ENCODE peak calls at places on chromosome 1, in four cellular contexts. One of them, this sample, is unnamed. For H3K27me3, the result is how much of the 10 kb centered on the place peaks cover.

GRCh38 chr1:147496571-147496970 is 44.7 kb upstream of the BCL9 start:
- DNase-seq in IMR-90: peak
- DNase-seq in left ventricle myocardium inferior: peak
- DNase-seq in tibial artery: no peak
- DNase-seq in this sample: peak

GRCh38 chr1:235835226-235835625 is 31.5 kb downstream of the LYST start:
- DNase-seq in IMR-90: peak
- DNase-seq in left ventricle myocardium inferior: peak
- DNase-seq in tibial artery: peak
- DNase-seq in this sample: peak

GRCh38 chr1:62082456-62083363 is 111.9 kb upstream of the L1TD1 start:
- DNase-seq in IMR-90: peak
- DNase-seq in left ventricle myocardium inferior: no peak
- DNase-seq in tibial artery: no peak
- DNase-seq in this sample: no peak

GRCh38 chr1:192951961-192952460 is 107.1 kb downstream of the UCHL5 start:
- DNase-seq in IMR-90: peak
- DNase-seq in left ventricle myocardium inferior: no peak
- DNase-seq in tibial artery: no peak
- DNase-seq in this sample: no peak

GRCh38 chr1:11648039-11648438 is 6.2 kb downstream of the FBXO2 start:
- DNase-seq in IMR-90: no peak
- DNase-seq in left ventricle myocardium inferior: peak
- DNase-seq in tibial artery: no peak
- DNase-seq in this sample: no peak

GRCh38 chr1:86296305-86297205 is 99.6 kb downstream of the ODF2L start:
- DNase-seq in IMR-90: no peak
- DNase-seq in left ventricle myocardium inferior: no peak
- DNase-seq in tibial artery: no peak
- DNase-seq in this sample: no peak

GRCh38 chr1:157147906-157148717 is 9.9 kb upstream of the ETV3 start:
- DNase-seq in IMR-90: peak
- DNase-seq in left ventricle myocardium inferior: no peak
- DNase-seq in tibial artery: no peak
- DNase-seq in this sample: no peak

GRCh38 chr1:58782308-58783089 is 1.3 kb downstream of the JUN start:
- DNase-seq in IMR-90: peak
- DNase-seq in left ventricle myocardium inferior: peak
- DNase-seq in tibial artery: peak
- DNase-seq in this sample: peak

GRCh38 chr1:217846733-217847132 is 215.6 kb downstream of the SPATA17 start:
- DNase-seq in IMR-90: no peak
- DNase-seq in left ventricle myocardium inferior: no peak
- DNase-seq in tibial artery: no peak
- DNase-seq in this sample: no peak

GRCh38 chr1:24896596-24897262 is 33.3 kb downstream of the RUNX3 start:
- DNase-seq in IMR-90: no peak
- DNase-seq in left ventricle myocardium inferior: no peak
- DNase-seq in tibial artery: peak
- DNase-seq in this sample: no peak

GRCh38 chr1:188249813-188250212 is 1421.1 kb downstream of the PLA2G4A start:
- DNase-seq in IMR-90: no peak
- DNase-seq in left ventricle myocardium inferior: no peak
- DNase-seq in tibial artery: no peak
- DNase-seq in this sample: no peak

GRCh38 chr1:248757784-248758195 is 2.2 kb upstream of the LYPD8 start:
- DNase-seq in IMR-90: no peak
- DNase-seq in left ventricle myocardium inferior: no peak
- DNase-seq in tibial artery: no peak
- DNase-seq in this sample: no peak

GRCh38 chr1:179366093-179366800 is 476 bp downstream of the AXDND1 start:
- DNase-seq in IMR-90: peak
- DNase-seq in left ventricle myocardium inferior: no peak
- DNase-seq in tibial artery: no peak
- DNase-seq in this sample: no peak

GRCh38 chr1:42747125-42747524 is 7.1 kb upstream of the CLDN19 start:
- DNase-seq in IMR-90: no peak
- DNase-seq in left ventricle myocardium inferior: peak
- DNase-seq in tibial artery: no peak
- DNase-seq in this sample: peak

GRCh38 chr1:215647738-215648137 is 80.6 kb downstream of the KCTD3 start:
- DNase-seq in IMR-90: no peak
- DNase-seq in left ventricle myocardium inferior: no peak
- DNase-seq in tibial artery: no peak
- DNase-seq in this sample: no peak

GRCh38 chr1:215650446-215651149 is 83.5 kb downstream of the KCTD3 start:
- DNase-seq in IMR-90: no peak
- DNase-seq in left ventricle myocardium inferior: no peak
- DNase-seq in tibial artery: no peak
- DNase-seq in this sample: no peak

GRCh38 chr1:215651867-215652266 is 84.8 kb downstream of the KCTD3 start:
- DNase-seq in IMR-90: no peak
- DNase-seq in left ventricle myocardium inferior: no peak
- DNase-seq in tibial artery: no peak
- DNase-seq in this sample: no peak

GRCh38 chr1:215645861-215646260 is 78.8 kb downstream of the KCTD3 start:
- DNase-seq in IMR-90: no peak
- DNase-seq in left ventricle myocardium inferior: no peak
- DNase-seq in tibial artery: no peak
- DNase-seq in this sample: no peak

DNA sequence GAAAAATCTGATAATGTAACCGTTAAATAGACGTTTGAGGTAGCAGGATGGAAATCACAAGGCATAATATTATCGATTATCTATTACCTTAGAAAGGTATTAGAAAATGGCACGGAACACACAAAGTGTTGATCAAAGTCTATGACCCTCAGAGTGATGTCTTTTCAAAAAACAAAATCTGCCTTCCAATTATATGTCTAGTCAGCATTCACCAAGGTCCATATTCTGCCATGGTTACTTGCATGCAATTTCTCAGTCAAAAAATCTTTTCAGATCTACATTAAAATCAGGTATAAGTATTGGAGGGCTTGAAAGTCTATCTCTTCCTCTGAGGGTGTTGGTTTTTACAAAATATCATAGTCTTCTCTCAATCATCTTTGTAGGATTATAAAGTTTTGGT is 81.9 kb downstream of the KCTD3 start:
- DNase-seq in IMR-90: no peak
- DNase-seq in left ventricle myocardium inferior: no peak
- DNase-seq in tibial artery: no peak
- DNase-seq in this sample: no peak
- H3K27me3 ChIP-seq in IMR-90: under half
- H3K27me3 ChIP-seq in left ventricle myocardium inferior: under half
- H3K27me3 ChIP-seq in tibial artery: under half
- H3K27me3 ChIP-seq in this sample: under half

GRCh38 chr1:182601416-182601786 is 2.8 kb downstream of the RGS16 start:
- DNase-seq in IMR-90: peak
- DNase-seq in left ventricle myocardium inferior: peak
- DNase-seq in tibial artery: peak
- DNase-seq in this sample: peak
- H3K4me3 ChIP-seq in IMR-90: no peak
- H3K4me3 ChIP-seq in left ventricle myocardium inferior: peak
- H3K4me3 ChIP-seq in tibial artery: no peak
- H3K4me3 ChIP-seq in this sample: peak

GRCh38 chr1:109910963-109911798 is 532 bp downstream of the CSF1 start:
- DNase-seq in IMR-90: no peak
- DNase-seq in left ventricle myocardium inferior: no peak
- DNase-seq in tibial artery: peak
- DNase-seq in this sample: no peak
- TF ChIP-seq CTCF in IMR-90: no peak
- TF ChIP-seq CTCF in left ventricle myocardium inferior: no peak
- TF ChIP-seq CTCF in tibial artery: no peak
- TF ChIP-seq CTCF in this sample: no peak

GRCh38 chr1:26417111-26417510 is 6.5 kb downstream of the LIN28A start:
- DNase-seq in IMR-90: peak
- DNase-seq in left ventricle myocardium inferior: peak
- DNase-seq in tibial artery: peak
- DNase-seq in this sample: peak

GRCh38 chr1:26418865-26419349 is 8.3 kb downstream of the LIN28A start:
- DNase-seq in IMR-90: no peak
- DNase-seq in left ventricle myocardium inferior: no peak
- DNase-seq in tibial artery: no peak
- DNase-seq in this sample: no peak

GRCh38 chr1:26419494-26419893 is 8.9 kb downstream of the LIN28A start:
- DNase-seq in IMR-90: no peak
- DNase-seq in left ventricle myocardium inferior: no peak
- DNase-seq in tibial artery: no peak
- DNase-seq in this sample: no peak
- H3K27me3 ChIP-seq in IMR-90: under half
- H3K27me3 ChIP-seq in left ventricle myocardium inferior: half or more
- H3K27me3 ChIP-seq in tibial artery: under half
- H3K27me3 ChIP-seq in this sample: under half

GRCh38 chr1:119374208-119374877 is 5.8 kb downstream of the HAO2 start:
- DNase-seq in IMR-90: no peak
- DNase-seq in left ventricle myocardium inferior: no peak
- DNase-seq in tibial artery: no peak
- DNase-seq in this sample: no peak
- H3K4me3 ChIP-seq in IMR-90: no peak
- H3K4me3 ChIP-seq in left ventricle myocardium inferior: no peak
- H3K4me3 ChIP-seq in tibial artery: no peak
- H3K4me3 ChIP-seq in this sample: no peak